ENCODE peak calls at places on chromosomes 16 and 17, in seven cellular contexts. One of them, this sample, is unnamed.
A peak's percentile ranks its signal among the peaks of the same experiment; 100 is the strongest.

GRCh38 chr17:7465481-7466275 is 13.8 kb downstream of the ZBTB4 start:
- ATAC-seq in activated CD8-positive, alpha-beta memory T cell treated with anti-CD3 and anti-CD28 coated beads, Interleukin-2, amount 10 ng/mL, durations not matched to agents 7 days and 5 days: no peak
- ATAC-seq in heart right ventricle: peak; percentile 12
- ATAC-seq in SK-N-SH treated with all-trans-retinoic acid at 6 μM for 48 hours: no peak
- ATAC-seq in aorta: no peak
- ATAC-seq in right cardiac atrium: no peak
- ATAC-seq in esophagus mucosa: no peak
- ATAC-seq in this sample: no peak

GRCh38 chr16:52805559-52806168 is 247.0 kb downstream of the CHD9NB start:
- ATAC-seq in activated CD8-positive, alpha-beta memory T cell treated with anti-CD3 and anti-CD28 coated beads, Interleukin-2, amount 10 ng/mL, durations not matched to agents 7 days and 5 days: no peak
- ATAC-seq in heart right ventricle: no peak
- ATAC-seq in SK-N-SH treated with all-trans-retinoic acid at 6 μM for 48 hours: no peak
- ATAC-seq in aorta: no peak
- ATAC-seq in right cardiac atrium: no peak
- ATAC-seq in esophagus mucosa: no peak
- ATAC-seq in this sample: no peak

GRCh38 chr17:81659038-81659437 is 2.7 kb upstream of the PDE6G start:
- ATAC-seq in activated CD8-positive, alpha-beta memory T cell treated with anti-CD3 and anti-CD28 coated beads, Interleukin-2, amount 10 ng/mL, durations not matched to agents 7 days and 5 days: no peak
- ATAC-seq in heart right ventricle: no peak
- ATAC-seq in SK-N-SH treated with all-trans-retinoic acid at 6 μM for 48 hours: no peak
- ATAC-seq in aorta: no peak
- ATAC-seq in right cardiac atrium: no peak
- ATAC-seq in esophagus mucosa: no peak
- ATAC-seq in this sample: no peak

GRCh38 chr16:11211977-11212818 is 43.8 kb downstream of the SOCS1 start:
- ATAC-seq in activated CD8-positive, alpha-beta memory T cell treated with anti-CD3 and anti-CD28 coated beads, Interleukin-2, amount 10 ng/mL, durations not matched to agents 7 days and 5 days: no peak
- ATAC-seq in heart right ventricle: peak; percentile 28
- ATAC-seq in SK-N-SH treated with all-trans-retinoic acid at 6 μM for 48 hours: no peak
- ATAC-seq in aorta: no peak
- ATAC-seq in right cardiac atrium: no peak
- ATAC-seq in esophagus mucosa: peak; percentile 16
- ATAC-seq in this sample: no peak

GRCh38 chr16:64278196-64278595 is 843.7 kb downstream of the CDH11 start:
- ATAC-seq in activated CD8-positive, alpha-beta memory T cell treated with anti-CD3 and anti-CD28 coated beads, Interleukin-2, amount 10 ng/mL, durations not matched to agents 7 days and 5 days: no peak
- ATAC-seq in heart right ventricle: no peak
- ATAC-seq in SK-N-SH treated with all-trans-retinoic acid at 6 μM for 48 hours: peak; percentile 40
- ATAC-seq in aorta: no peak
- ATAC-seq in right cardiac atrium: no peak
- ATAC-seq in esophagus mucosa: no peak
- ATAC-seq in this sample: no peak

GRCh38 chr17:30450125-30451027 is 26.8 kb upstream of the GOSR1 start:
- ATAC-seq in activated CD8-positive, alpha-beta memory T cell treated with anti-CD3 and anti-CD28 coated beads, Interleukin-2, amount 10 ng/mL, durations not matched to agents 7 days and 5 days: no peak
- ATAC-seq in heart right ventricle: no peak
- ATAC-seq in SK-N-SH treated with all-trans-retinoic acid at 6 μM for 48 hours: no peak
- ATAC-seq in aorta: no peak
- ATAC-seq in right cardiac atrium: no peak
- ATAC-seq in esophagus mucosa: no peak
- ATAC-seq in this sample: no peak

GRCh38 chr16:73185737-73186136 is 137.8 kb upstream of the ZFHX3 start:
- ATAC-seq in activated CD8-positive, alpha-beta memory T cell treated with anti-CD3 and anti-CD28 coated beads, Interleukin-2, amount 10 ng/mL, durations not matched to agents 7 days and 5 days: no peak
- ATAC-seq in heart right ventricle: no peak
- ATAC-seq in SK-N-SH treated with all-trans-retinoic acid at 6 μM for 48 hours: no peak
- ATAC-seq in aorta: no peak
- ATAC-seq in right cardiac atrium: no peak
- ATAC-seq in esophagus mucosa: no peak
- ATAC-seq in this sample: no peak

GRCh38 chr17:21705021-21705601 is 12.8 kb downstream of the KCNJ18 start:
- ATAC-seq in activated CD8-positive, alpha-beta memory T cell treated with anti-CD3 and anti-CD28 coated beads, Interleukin-2, amount 10 ng/mL, durations not matched to agents 7 days and 5 days: no peak
- ATAC-seq in heart right ventricle: no peak
- ATAC-seq in SK-N-SH treated with all-trans-retinoic acid at 6 μM for 48 hours: peak; percentile 8
- ATAC-seq in aorta: peak; percentile 12
- ATAC-seq in right cardiac atrium: no peak
- ATAC-seq in esophagus mucosa: no peak
- ATAC-seq in this sample: no peak

GRCh38 chr16:48430890-48431289 is 45.7 kb upstream of the SIAH1 start:
- ATAC-seq in activated CD8-positive, alpha-beta memory T cell treated with anti-CD3 and anti-CD28 coated beads, Interleukin-2, amount 10 ng/mL, durations not matched to agents 7 days and 5 days: no peak
- ATAC-seq in heart right ventricle: no peak
- ATAC-seq in SK-N-SH treated with all-trans-retinoic acid at 6 μM for 48 hours: no peak
- ATAC-seq in aorta: no peak
- ATAC-seq in right cardiac atrium: no peak
- ATAC-seq in esophagus mucosa: no peak
- ATAC-seq in this sample: peak; percentile 30

GRCh38 chr16:77951788-77952187 is 70.6 kb upstream of the CLEC3A start:
- ATAC-seq in activated CD8-positive, alpha-beta memory T cell treated with anti-CD3 and anti-CD28 coated beads, Interleukin-2, amount 10 ng/mL, durations not matched to agents 7 days and 5 days: no peak
- ATAC-seq in heart right ventricle: no peak
- ATAC-seq in SK-N-SH treated with all-trans-retinoic acid at 6 μM for 48 hours: peak; percentile 41
- ATAC-seq in aorta: no peak
- ATAC-seq in right cardiac atrium: no peak
- ATAC-seq in esophagus mucosa: no peak
- ATAC-seq in this sample: no peak

GRCh38 chr16:55662641-55663040 is 6.9 kb downstream of the SLC6A2 start:
- ATAC-seq in activated CD8-positive, alpha-beta memory T cell treated with anti-CD3 and anti-CD28 coated beads, Interleukin-2, amount 10 ng/mL, durations not matched to agents 7 days and 5 days: no peak
- ATAC-seq in heart right ventricle: peak; percentile 65
- ATAC-seq in SK-N-SH treated with all-trans-retinoic acid at 6 μM for 48 hours: no peak
- ATAC-seq in aorta: no peak
- ATAC-seq in right cardiac atrium: peak; percentile 41
- ATAC-seq in esophagus mucosa: no peak
- ATAC-seq in this sample: no peak

GRCh38 chr16:73956592-73957495 is 339.8 kb upstream of the PSMD7 start:
- ATAC-seq in activated CD8-positive, alpha-beta memory T cell treated with anti-CD3 and anti-CD28 coated beads, Interleukin-2, amount 10 ng/mL, durations not matched to agents 7 days and 5 days: no peak
- ATAC-seq in heart right ventricle: peak; percentile 54
- ATAC-seq in SK-N-SH treated with all-trans-retinoic acid at 6 μM for 48 hours: peak; percentile 89
- ATAC-seq in aorta: peak; percentile 71
- ATAC-seq in right cardiac atrium: no peak
- ATAC-seq in esophagus mucosa: peak; percentile 59
- ATAC-seq in this sample: no peak

GRCh38 chr17:16927641-16928321 is 44.1 kb downstream of the TNFRSF13B start:
- ATAC-seq in activated CD8-positive, alpha-beta memory T cell treated with anti-CD3 and anti-CD28 coated beads, Interleukin-2, amount 10 ng/mL, durations not matched to agents 7 days and 5 days: no peak
- ATAC-seq in heart right ventricle: no peak
- ATAC-seq in SK-N-SH treated with all-trans-retinoic acid at 6 μM for 48 hours: no peak
- ATAC-seq in aorta: no peak
- ATAC-seq in right cardiac atrium: no peak
- ATAC-seq in esophagus mucosa: no peak
- ATAC-seq in this sample: no peak

GRCh38 chr16:67237396-67238277 is 9.6 kb downstream of the FHOD1 start:
- ATAC-seq in activated CD8-positive, alpha-beta memory T cell treated with anti-CD3 and anti-CD28 coated beads, Interleukin-2, amount 10 ng/mL, durations not matched to agents 7 days and 5 days: no peak
- ATAC-seq in heart right ventricle: no peak
- ATAC-seq in SK-N-SH treated with all-trans-retinoic acid at 6 μM for 48 hours: no peak
- ATAC-seq in aorta: no peak
- ATAC-seq in right cardiac atrium: no peak
- ATAC-seq in esophagus mucosa: no peak
- ATAC-seq in this sample: no peak

GRCh38 chr16:678858-679807 is 1.1 kb upstream of the STUB1 start:
- ATAC-seq in activated CD8-positive, alpha-beta memory T cell treated with anti-CD3 and anti-CD28 coated beads, Interleukin-2, amount 10 ng/mL, durations not matched to agents 7 days and 5 days: peak; percentile 17
- ATAC-seq in heart right ventricle: peak; percentile 59
- ATAC-seq in SK-N-SH treated with all-trans-retinoic acid at 6 μM for 48 hours: peak; percentile 44
- ATAC-seq in aorta: peak; percentile 8
- ATAC-seq in right cardiac atrium: peak; percentile 45
- ATAC-seq in esophagus mucosa: no peak
- ATAC-seq in this sample: peak; percentile 6

GRCh38 chr16:28915181-28915580 is 9.9 kb downstream of the RABEP2 start:
- ATAC-seq in activated CD8-positive, alpha-beta memory T cell treated with anti-CD3 and anti-CD28 coated beads, Interleukin-2, amount 10 ng/mL, durations not matched to agents 7 days and 5 days: no peak
- ATAC-seq in heart right ventricle: no peak
- ATAC-seq in SK-N-SH treated with all-trans-retinoic acid at 6 μM for 48 hours: peak; percentile 65
- ATAC-seq in aorta: no peak
- ATAC-seq in right cardiac atrium: no peak
- ATAC-seq in esophagus mucosa: no peak
- ATAC-seq in this sample: no peak

GRCh38 chr16:4110680-4111079 is 5.6 kb downstream of the ADCY9 start:
- ATAC-seq in activated CD8-positive, alpha-beta memory T cell treated with anti-CD3 and anti-CD28 coated beads, Interleukin-2, amount 10 ng/mL, durations not matched to agents 7 days and 5 days: no peak
- ATAC-seq in heart right ventricle: no peak
- ATAC-seq in SK-N-SH treated with all-trans-retinoic acid at 6 μM for 48 hours: no peak
- ATAC-seq in aorta: no peak
- ATAC-seq in right cardiac atrium: no peak
- ATAC-seq in esophagus mucosa: peak; percentile 77
- ATAC-seq in this sample: no peak

GRCh38 chr16:71807905-71808592 is 585 bp downstream of the AP1G1 start:
- ATAC-seq in activated CD8-positive, alpha-beta memory T cell treated with anti-CD3 and anti-CD28 coated beads, Interleukin-2, amount 10 ng/mL, durations not matched to agents 7 days and 5 days: peak; percentile 26
- ATAC-seq in heart right ventricle: peak; percentile 32
- ATAC-seq in SK-N-SH treated with all-trans-retinoic acid at 6 μM for 48 hours: peak; percentile 59
- ATAC-seq in aorta: peak; percentile 47
- ATAC-seq in right cardiac atrium: peak; percentile 47
- ATAC-seq in esophagus mucosa: peak; percentile 49
- ATAC-seq in this sample: peak; percentile 50

GRCh38 chr16:67992661-67993206 is 6.5 kb downstream of the DPEP2 start:
- ATAC-seq in activated CD8-positive, alpha-beta memory T cell treated with anti-CD3 and anti-CD28 coated beads, Interleukin-2, amount 10 ng/mL, durations not matched to agents 7 days and 5 days: no peak
- ATAC-seq in heart right ventricle: no peak
- ATAC-seq in SK-N-SH treated with all-trans-retinoic acid at 6 μM for 48 hours: peak; percentile 5
- ATAC-seq in aorta: peak; percentile 26
- ATAC-seq in right cardiac atrium: peak; percentile 24
- ATAC-seq in esophagus mucosa: peak; percentile 9
- ATAC-seq in this sample: no peak

GRCh38 chr17:76131692-76132573 is 9.1 kb downstream of the FOXJ1 start:
- ATAC-seq in activated CD8-positive, alpha-beta memory T cell treated with anti-CD3 and anti-CD28 coated beads, Interleukin-2, amount 10 ng/mL, durations not matched to agents 7 days and 5 days: no peak
- ATAC-seq in heart right ventricle: no peak
- ATAC-seq in SK-N-SH treated with all-trans-retinoic acid at 6 μM for 48 hours: no peak
- ATAC-seq in aorta: peak; percentile 23
- ATAC-seq in right cardiac atrium: no peak
- ATAC-seq in esophagus mucosa: peak; percentile 74
- ATAC-seq in this sample: no peak

GRCh38 chr16:89720520-89720858 is 209 bp downstream of the VPS9D1 start:
- ATAC-seq in activated CD8-positive, alpha-beta memory T cell treated with anti-CD3 and anti-CD28 coated beads, Interleukin-2, amount 10 ng/mL, durations not matched to agents 7 days and 5 days: no peak
- ATAC-seq in heart right ventricle: peak; percentile 15
- ATAC-seq in SK-N-SH treated with all-trans-retinoic acid at 6 μM for 48 hours: peak; percentile 30
- ATAC-seq in aorta: peak; percentile 43
- ATAC-seq in right cardiac atrium: peak; percentile 7
- ATAC-seq in esophagus mucosa: peak; percentile 0
- ATAC-seq in this sample: no peak

GRCh38 chr16:85882181-85882810 is 16.7 kb upstream of the IRF8 start:
- ATAC-seq in activated CD8-positive, alpha-beta memory T cell treated with anti-CD3 and anti-CD28 coated beads, Interleukin-2, amount 10 ng/mL, durations not matched to agents 7 days and 5 days: no peak
- ATAC-seq in heart right ventricle: no peak
- ATAC-seq in SK-N-SH treated with all-trans-retinoic acid at 6 μM for 48 hours: no peak
- ATAC-seq in aorta: no peak
- ATAC-seq in right cardiac atrium: no peak
- ATAC-seq in esophagus mucosa: no peak
- ATAC-seq in this sample: no peak

GRCh38 chr16:27671410-27671809 is 121.5 kb downstream of the KATNIP start:
- ATAC-seq in activated CD8-positive, alpha-beta memory T cell treated with anti-CD3 and anti-CD28 coated beads, Interleukin-2, amount 10 ng/mL, durations not matched to agents 7 days and 5 days: no peak
- ATAC-seq in heart right ventricle: no peak
- ATAC-seq in SK-N-SH treated with all-trans-retinoic acid at 6 μM for 48 hours: no peak
- ATAC-seq in aorta: no peak
- ATAC-seq in right cardiac atrium: no peak
- ATAC-seq in esophagus mucosa: peak; percentile 87
- ATAC-seq in this sample: no peak

GRCh38 chr17:37756060-37756459 is 11.2 kb upstream of the HNF1B start:
- ATAC-seq in activated CD8-positive, alpha-beta memory T cell treated with anti-CD3 and anti-CD28 coated beads, Interleukin-2, amount 10 ng/mL, durations not matched to agents 7 days and 5 days: no peak
- ATAC-seq in heart right ventricle: no peak
- ATAC-seq in SK-N-SH treated with all-trans-retinoic acid at 6 μM for 48 hours: no peak
- ATAC-seq in aorta: no peak
- ATAC-seq in right cardiac atrium: no peak
- ATAC-seq in esophagus mucosa: no peak
- ATAC-seq in this sample: no peak